ENCODE peak calls at places on chromosomes 13 and 19, in seven cellular contexts. J is A549; E is CD8-positive, alpha-beta memory T cell; G is pancreas; Z is heart right ventricle; L is fibroblast of lung; Q is non-pigmented ciliary epithelial cell. C is an unnamed sample.

GRCh38 chr19:40713939-40714338 is 2.7 kb downstream of the COQ8B start:
- DNase-seq in J (no peak), E (no peak), G (no peak), Z (no peak), L (no peak), Q (no peak), C (no peak)

GRCh38 chr13:110044521-110045200 is 258.3 kb upstream of the IRS2 start:
- DNase-seq in J (no peak), E (no peak), G (no peak), Z (no peak), L (peak; percentile 63), Q (no peak), C (no peak)

GRCh38 chr13:76792680-76793334 is 93.4 kb downstream of the KCTD12 start:
- DNase-seq in J (no peak), E (no peak), G (no peak), Z (peak; percentile 68), L (peak; percentile 66), Q (peak; percentile 71), C (no peak)

GRCh38 chr13:52104624-52105023 is 24.2 kb downstream of the NEK5 start:
- DNase-seq in J (no peak), E (no peak), G (no peak), Z (no peak), L (no peak), Q (no peak), C (no peak)

GRCh38 chr19:29266603-29267002 is 53.7 kb upstream of the UQCRFS1 start:
- DNase-seq in J (no peak), E (no peak), G (no peak), Z (no peak), L (no peak), Q (no peak), C (no peak)

GRCh38 chr13:48667136-48667535 is 13.4 kb downstream of the CYSLTR2 start:
- DNase-seq in J (no peak), E (no peak), G (no peak), Z (no peak), L (no peak), Q (no peak), C (no peak)

GRCh38 chr19:39248806-39249205 is at the start of gene IFNL4:
- DNase-seq in J (no peak), E (no peak), G (no peak), Z (no peak), L (no peak), Q (no peak), C (no peak)

GRCh38 chr13:40187324-40187795 is 479.1 kb downstream of the FOXO1 start:
- DNase-seq in J (no peak), E (peak; percentile 54), G (no peak), Z (no peak), L (no peak), Q (no peak), C (no peak)

GRCh38 chr19:16035601-16036297 is 40.5 kb upstream of the TPM4 start:
- DNase-seq in J (no peak), E (no peak), G (no peak), Z (no peak), L (no peak), Q (no peak), C (no peak)

GRCh38 chr19:49861541-49862410 is 5.6 kb downstream of the PNKP start:
- DNase-seq in J (no peak), E (no peak), G (no peak), Z (peak; percentile 4), L (no peak), Q (no peak), C (peak; percentile 78)

GRCh38 chr19:38649305-38650179 is 2.1 kb downstream of the ACTN4 start:
- DNase-seq in J (peak; percentile 89), E (no peak), G (peak; percentile 73), Z (no peak), L (no peak), Q (no peak), C (peak; percentile 55)

GRCh38 chr13:32582281-32582680 is 4.0 kb upstream of the PDS5B start:
- DNase-seq in J (no peak), E (no peak), G (no peak), Z (no peak), L (no peak), Q (no peak), C (no peak)

GRCh38 chr19:29655648-29656335 is 9.5 kb upstream of the PLEKHF1 start:
- DNase-seq in J (no peak), E (no peak), G (peak; percentile 29), Z (no peak), L (no peak), Q (no peak), C (peak; percentile 27)